ENCODE peak calls at places on chromosomes 11 and 22, in six cellular contexts. J is testis, X is esophagus muscularis mucosa, P is A549, E is tibial nerve, Z is H54. T is an unnamed sample.

GRCh38 chr11:44943696-44944095 is 7.0 kb downstream of the TP53I11 start:
- DNase-seq in J (no peak), X (no peak), P (no peak), E (no peak), Z (no peak), T (no peak)

GRCh38 chr11:16347928-16348685 is 8.2 kb downstream of the SOX6 start:
- DNase-seq in J (no peak), X (no peak), P (no peak), E (no peak), Z (no peak), T (peak)

GRCh38 chr11:112780351-112781043 is 180.7 kb upstream of the NCAM1 start:
- DNase-seq in J (no peak), X (no peak), P (no peak), E (no peak), Z (peak), T (peak)

GRCh38 chr11:11975201-11976092 is 33.0 kb downstream of the DKK3 start:
- DNase-seq in J (no peak), X (no peak), P (no peak), E (no peak), Z (peak), T (no peak)

GRCh38 chr22:49299821-49300231 is 527.8 kb downstream of the BRD1 start:
- DNase-seq in J (peak), X (peak), P (no peak), E (no peak), Z (no peak), T (no peak)

GRCh38 chr22:31451709-31452571 is 37.7 kb downstream of the EIF4ENIF1 start:
- DNase-seq in J (no peak), X (no peak), P (peak), E (no peak), Z (peak), T (no peak)

GRCh38 chr22:20864186-20864908 is 5.5 kb downstream of the SNAP29 start:
- DNase-seq in J (no peak), X (no peak), P (no peak), E (no peak), Z (no peak), T (no peak)

GRCh38 chr11:107789767-107790166 is 68.8 kb downstream of the SLC35F2 start:
- DNase-seq in J (no peak), X (peak), P (no peak), E (no peak), Z (no peak), T (no peak)

GRCh38 chr22:29719894-29720645 is at the start of gene CABP7:
- DNase-seq in J (no peak), X (no peak), P (no peak), E (no peak), Z (no peak), T (no peak)

GRCh38 chr11:102061276-102061675 is 14.0 kb downstream of the CFAP300 start:
- DNase-seq in J (peak), X (no peak), P (no peak), E (no peak), Z (no peak), T (no peak)

GRCh38 chr11:110795124-110795624 is 82.9 kb upstream of the ARHGAP20 start:
- DNase-seq in J (no peak), X (no peak), P (no peak), E (no peak), Z (no peak), T (no peak)

GRCh38 chr22:22479999-22480532 is 28.5 kb downstream of the ZNF280B start:
- DNase-seq in J (no peak), X (no peak), P (no peak), E (no peak), Z (no peak), T (no peak)

GRCh38 chr22:31829505-31829904 is 75.7 kb downstream of the DEPDC5 start:
- DNase-seq in J (no peak), X (no peak), P (peak), E (no peak), Z (peak), T (peak)

GRCh38 chr11:121814962-121815361 is 301.1 kb downstream of the BLID start:
- DNase-seq in J (no peak), X (no peak), P (no peak), E (no peak), Z (no peak), T (no peak)

GRCh38 chr22:50471962-50472361 is 2.9 kb downstream of the SBF1 start:
- DNase-seq in J (no peak), X (no peak), P (no peak), E (no peak), Z (no peak), T (no peak)

GRCh38 chr11:61797263-61797944 is 4.7 kb downstream of the FEN1 start:
- DNase-seq in J (peak), X (no peak), P (peak), E (peak), Z (no peak), T (peak)

GRCh38 chr11:44324787-44325525 is 15.0 kb upstream of the ALX4 start:
- DNase-seq in J (no peak), X (no peak), P (no peak), E (no peak), Z (no peak), T (no peak)

GRCh38 chr22:50114221-50114981 is 24.6 kb downstream of the MOV10L1 start:
- DNase-seq in J (no peak), X (no peak), P (no peak), E (no peak), Z (no peak), T (no peak)

GRCh38 chr22:46726066-46726985 is 11.7 kb downstream of the CERK start:
- DNase-seq in J (no peak), X (no peak), P (no peak), E (no peak), Z (no peak), T (no peak)

GRCh38 chr11:30420233-30420787 is 97.4 kb downstream of the ARL14EP start:
- DNase-seq in J (no peak), X (peak), P (no peak), E (no peak), Z (no peak), T (no peak)

GRCh38 chr11:34356576-34356917 is 1.3 kb downstream of the ABTB2 start:
- DNase-seq in J (peak), X (peak), P (peak), E (no peak), Z (no peak), T (no peak)

GRCh38 chr11:105582497-105582896 is 27.4 kb upstream of the GRIA4 start:
- DNase-seq in J (no peak), X (no peak), P (no peak), E (no peak), Z (no peak), T (no peak)

GRCh38 chr22:48575567-48576332 is 1251.9 kb downstream of the BRD1 start:
- DNase-seq in J (no peak), X (no peak), P (no peak), E (no peak), Z (no peak), T (no peak)

GRCh38 chr11:64343740-64344133 is 3.7 kb downstream of the CCDC88B start:
- DNase-seq in J (no peak), X (no peak), P (peak), E (no peak), Z (no peak), T (no peak)

GRCh38 chr11:100980156-100980555 is 149.5 kb downstream of the PGR start:
- DNase-seq in J (no peak), X (no peak), P (peak), E (no peak), Z (no peak), T (no peak)

GRCh38 chr11:134625151-134625550 is 213.1 kb upstream of the B3GAT1 start:
- DNase-seq in J (no peak), X (no peak), P (no peak), E (no peak), Z (no peak), T (no peak)

GRCh38 chr22:34696557-34696956 is 369.4 kb upstream of the ISX start:
- DNase-seq in J (no peak), X (peak), P (no peak), E (no peak), Z (no peak), T (no peak)

GRCh38 chr11:2097356-2097997 is 41.7 kb downstream of the IGF2 start:
- DNase-seq in J (peak), X (no peak), P (no peak), E (peak), Z (no peak), T (no peak)

GRCh38 chr22:19289475-19290161 is 1.9 kb downstream of the CLTCL1 start:
- DNase-seq in J (no peak), X (peak), P (no peak), E (no peak), Z (no peak), T (no peak)

DNA sequence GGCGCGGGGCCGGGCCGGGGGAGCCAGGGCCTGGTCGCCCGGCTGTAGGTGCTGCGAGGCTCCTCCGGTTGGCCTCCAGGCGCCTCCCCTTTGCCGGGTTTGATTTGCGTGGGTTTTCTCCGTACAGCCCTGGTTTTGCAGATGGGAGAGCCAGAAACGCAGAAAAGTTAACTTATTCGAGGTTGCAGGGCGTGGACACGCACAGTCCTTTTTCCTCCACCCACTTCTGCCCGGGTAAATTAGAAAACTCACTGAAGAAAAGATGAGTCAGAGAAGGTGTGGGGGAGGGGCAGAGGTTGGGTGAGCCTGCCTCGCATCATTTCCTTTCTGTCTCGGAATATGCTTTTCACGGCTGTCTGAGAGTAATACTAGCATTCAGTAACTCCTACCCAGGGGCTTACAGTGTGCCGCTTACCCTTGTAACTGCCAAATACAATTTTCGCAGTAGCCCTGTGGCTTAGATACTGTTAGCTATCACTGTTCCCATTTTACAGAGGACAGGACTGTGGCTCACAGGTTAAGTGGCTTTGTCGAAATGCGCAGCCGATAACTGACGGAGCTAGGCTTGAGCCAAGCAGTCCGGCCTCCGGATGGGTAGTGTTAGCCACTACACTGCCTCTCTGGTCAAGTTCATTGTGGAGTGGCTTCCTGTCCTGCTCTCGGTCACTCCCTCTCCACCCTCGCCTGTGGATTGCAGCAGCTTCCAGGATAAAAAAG is 811 bp downstream of the FADD start:
- DNase-seq in J (peak), X (no peak), P (peak), E (peak), Z (peak), T (peak)
- TF ChIP-seq POLR2A in J (no peak), X (no peak), P (no peak), E (no peak), Z (no peak), T (no peak)

DNA sequence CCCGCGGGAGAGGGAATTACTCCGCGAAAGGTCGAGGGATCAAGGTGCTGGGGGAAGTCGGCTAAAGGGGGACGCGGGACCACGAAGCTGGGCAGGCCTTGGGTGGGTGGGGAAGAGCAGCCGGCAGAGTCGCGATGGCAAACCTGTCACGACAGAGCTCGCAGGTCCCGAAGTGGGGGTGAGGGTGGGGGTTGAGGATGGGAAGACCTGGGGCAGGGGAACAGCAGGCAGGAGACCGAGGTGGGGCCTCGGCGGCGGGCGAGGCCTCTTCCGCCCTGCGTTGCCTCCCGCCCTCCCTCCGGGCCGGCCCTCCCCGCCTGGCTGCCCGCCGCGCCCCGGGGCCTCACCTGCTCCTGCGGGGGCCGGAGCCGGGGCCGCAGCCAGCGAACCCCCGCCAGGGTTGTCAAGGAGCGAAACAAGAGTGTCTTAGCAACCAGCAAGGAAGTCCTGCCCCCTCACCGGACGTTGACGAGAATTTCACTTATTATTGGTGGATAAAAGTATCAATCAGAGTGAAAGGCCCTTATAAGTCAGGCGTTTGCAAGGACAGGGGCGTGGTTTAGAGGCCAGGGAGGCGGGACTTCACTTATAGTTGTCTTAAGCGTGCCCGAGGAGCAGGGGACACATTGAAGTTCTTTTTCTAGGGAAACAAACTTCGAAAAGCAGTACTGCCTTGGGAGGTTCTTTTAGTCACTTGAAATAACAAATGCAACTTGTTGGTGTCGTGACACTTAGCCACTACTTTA is at the start of gene DNAL4:
- DNase-seq in J (peak), X (peak), P (peak), E (peak), Z (peak), T (peak)
- TF ChIP-seq POLR2A in J (no peak), X (peak), P (no peak), E (peak), Z (no peak), T (peak)

GRCh38 chr11:67504950-67505561 is at the start of gene PITPNM1:
- DNase-seq in J (peak), X (no peak), P (peak), E (peak), Z (peak), T (peak)
- TF ChIP-seq POLR2A in J (no peak), X (no peak), P (no peak), E (peak), Z (peak), T (peak)

GRCh38 chr11:118439656-118440055 is 3.4 kb downstream of the KMT2A start:
- DNase-seq in J (no peak), X (no peak), P (no peak), E (no peak), Z (no peak), T (no peak)

GRCh38 chr11:118437046-118437735 is 899 bp downstream of the KMT2A start:
- DNase-seq in J (peak), X (no peak), P (peak), E (peak), Z (no peak), T (peak)

GRCh38 chr11:118437736-118438125 is 1.4 kb downstream of the KMT2A start:
- DNase-seq in J (peak), X (no peak), P (no peak), E (peak), Z (no peak), T (no peak)

GRCh38 chr11:118436639-118437045 is 350 bp downstream of the KMT2A start:
- DNase-seq in J (no peak), X (no peak), P (no peak), E (peak), Z (no peak), T (no peak)

GRCh38 chr11:118438314-118438931 is 2.1 kb downstream of the KMT2A start:
- DNase-seq in J (peak), X (no peak), P (peak), E (peak), Z (peak), T (peak)
- TF ChIP-seq POLR2A in J (no peak), X (no peak), P (no peak), E (no peak), Z (no peak), T (no peak)

GRCh38 chr11:68460741-68461283 is at the start of gene PPP6R3:
- DNase-seq in J (peak), X (no peak), P (no peak), E (no peak), Z (no peak), T (no peak)
- TF ChIP-seq POLR2A in J (no peak), X (peak), P (peak), E (peak), Z (peak), T (peak)

GRCh38 chr11:65871811-65872548 is 620 bp downstream of the EFEMP2 start:
- DNase-seq in J (no peak), X (no peak), P (no peak), E (no peak), Z (no peak), T (no peak)

GRCh38 chr11:65870307-65870658 is 2.3 kb downstream of the EFEMP2 start:
- DNase-seq in J (no peak), X (no peak), P (no peak), E (no peak), Z (no peak), T (no peak)

GRCh38 chr11:65870706-65871681 is 1.6 kb downstream of the EFEMP2 start:
- DNase-seq in J (no peak), X (no peak), P (no peak), E (no peak), Z (no peak), T (no peak)

GRCh38 chr11:65872555-65873279 is at the start of gene EFEMP2:
- DNase-seq in J (no peak), X (no peak), P (no peak), E (no peak), Z (no peak), T (no peak)

GRCh38 chr11:65873280-65874156 is 918 bp upstream of the EFEMP2 start:
- DNase-seq in J (peak), X (peak), P (peak), E (peak), Z (peak), T (peak)
- TF ChIP-seq POLR2A in J (peak), X (peak), P (peak), E (peak), Z (peak), T (peak)

T was measured in gastrocnemius medialis.